ENCODE peak calls at places on chromosomes 4 and X, in ten cellular contexts. Z is GM06990, V is neural progenitor cell, J is WTC11, S is colonic mucosa, N is OCI-LY7, K is endothelial cell, B is progenitor cell of endocrine pancreas, L is cardiac fibroblast, P is Peyer's patch. W is an unnamed sample.

GRCh38 chrX:65744965-65745364 is 77.5 kb downstream of the MSN start:
- DNase-seq in V (no peak), J (no peak), N (no peak), B (no peak), Z (no peak), K (no peak), L (peak), S (no peak), P (no peak), W (no peak)

GRCh38 chr4:165131247-165131832 is 18.7 kb upstream of the TMEM192 start:
- DNase-seq in B (peak), S (peak), P (peak), J (peak), V (peak), K (peak), L (peak), Z (peak), N (peak), W (peak)

GRCh38 chr4:107951551-107951950 is 20.2 kb downstream of the CYP2U1 start:
- DNase-seq in N (no peak), S (no peak), J (no peak), Z (no peak), B (no peak), L (peak), K (no peak), V (no peak), P (no peak), W (no peak)

GRCh38 chr4:2081540-2081939 is 22.4 kb downstream of the NAT8L start:
- DNase-seq in B (no peak), Z (no peak), K (no peak), N (no peak), P (no peak), J (no peak), V (no peak), L (no peak), S (no peak), W (no peak)

GRCh38 chr4:140326395-140326993 is 47.0 kb upstream of the SCOC start:
- DNase-seq in B (no peak), J (no peak), Z (no peak), V (peak), L (peak), K (peak), S (peak), P (no peak), N (peak), W (no peak)

GRCh38 chr4:159191989-159192388 is 89.1 kb downstream of the RAPGEF2 start:
- DNase-seq in Z (no peak), B (no peak), P (no peak), S (no peak), J (no peak), L (peak), N (peak), V (peak), K (no peak), W (no peak)

GRCh38 chr4:169730564-169730963 is 27.2 kb downstream of the HPF1 start:
- DNase-seq in B (no peak), L (no peak), J (no peak), K (no peak), S (no peak), P (no peak), N (no peak), V (no peak), Z (no peak), W (no peak)

GRCh38 chrX:2848806-2849420 is 20.2 kb downstream of the GYG2 start:
- DNase-seq in Z (no peak), B (no peak), J (no peak), N (no peak), V (no peak), K (no peak), P (no peak), S (no peak), L (peak), W (no peak)

GRCh38 chr4:103887191-103887590 is 167.4 kb upstream of the TACR3 start:
- DNase-seq in P (no peak), S (no peak), Z (no peak), N (no peak), L (no peak), J (no peak), K (no peak), V (no peak), B (no peak), W (no peak)

DNA sequence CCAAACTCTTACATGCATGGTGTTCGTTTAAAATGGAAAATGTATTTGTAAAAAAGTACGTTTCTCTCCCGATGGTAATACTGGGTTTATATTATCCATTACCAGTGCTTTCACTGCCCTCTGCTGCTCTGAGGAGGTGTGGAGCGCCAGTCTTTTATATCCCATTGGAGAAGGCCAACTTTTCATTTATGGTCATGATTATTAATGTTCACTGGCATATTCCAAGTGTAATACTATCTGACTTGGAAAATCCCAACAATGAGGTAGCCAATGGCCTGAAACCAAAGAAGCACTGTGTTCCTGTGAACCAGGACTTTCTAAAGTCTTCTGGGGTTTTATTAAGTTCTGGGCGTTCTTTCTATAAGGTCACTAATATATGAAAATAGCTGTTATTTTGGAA is 80.7 kb downstream of the SYNPO2 start:
- DNase-seq in P (no peak), V (peak), N (peak), J (peak), B (no peak), K (peak), Z (no peak), L (peak), S (peak), W (no peak)
- TF ChIP-seq CTCF in P (peak), V (peak), N (peak), J (no peak), B (peak), K (no peak), Z (peak), L (peak), S (peak), W (no peak)

DNA sequence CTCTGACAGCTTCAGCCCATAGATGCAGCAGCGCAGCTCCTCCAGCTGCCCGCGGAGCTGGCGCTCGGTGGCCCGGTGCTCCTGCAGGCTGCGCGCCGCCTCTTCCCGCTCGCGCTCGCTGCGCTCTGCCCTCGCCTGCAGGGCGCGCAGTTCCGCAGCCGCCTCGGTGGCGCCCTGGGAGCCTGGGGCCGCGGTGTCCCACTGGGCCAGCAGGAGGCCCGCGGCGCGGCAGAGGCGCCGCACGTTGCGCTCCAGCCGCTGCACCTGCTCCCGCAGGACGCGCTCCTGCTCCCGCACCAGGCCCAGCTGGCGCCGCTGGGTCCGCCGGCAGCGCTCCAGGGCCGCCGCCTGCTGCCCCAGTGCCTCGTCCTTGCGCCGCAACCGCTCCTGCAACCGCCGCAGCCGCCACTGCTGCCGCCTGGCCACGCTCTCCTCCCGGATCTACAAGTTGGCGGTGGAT is 10.1 kb downstream of the C4orf50 start:
- DNase-seq in S (no peak), P (no peak), K (peak), V (peak), J (peak), Z (no peak), N (no peak), B (peak), L (no peak), W (peak)
- TF ChIP-seq CTCF in S (no peak), P (no peak), K (peak), V (peak), J (no peak), Z (no peak), N (no peak), B (peak), L (no peak), W (no peak)

GRCh38 chr4:116024954-116025708 is 911.7 kb upstream of the NDST4 start:
- DNase-seq in B (no peak), P (no peak), J (no peak), N (no peak), Z (no peak), S (no peak), K (no peak), V (no peak), L (no peak), W (no peak)
- TF ChIP-seq CTCF in B (no peak), P (no peak), J (no peak), N (no peak), Z (no peak), S (no peak), K (no peak), V (no peak), L (no peak), W (no peak)

DNA sequence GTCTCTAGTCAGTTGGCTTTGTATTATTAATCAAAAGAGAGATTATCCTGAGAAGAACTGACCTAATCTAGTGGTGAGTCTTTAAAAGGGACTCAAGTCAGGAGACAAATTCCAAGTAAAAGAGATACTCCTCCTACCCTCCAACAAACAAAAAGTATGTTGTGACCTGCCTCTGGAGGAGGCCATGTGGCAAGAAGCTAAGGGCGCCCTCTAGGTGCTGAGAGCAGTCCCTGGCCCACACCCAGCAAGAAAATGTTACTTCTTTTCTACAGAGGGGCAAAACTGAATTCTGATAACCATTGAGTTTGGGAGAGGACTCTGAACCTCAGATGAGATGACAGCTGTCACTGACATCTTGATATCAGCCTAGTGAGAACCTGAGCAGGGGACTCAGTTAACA is 953.6 kb upstream of the AGA start:
- DNase-seq in L (no peak), K (no peak), V (peak), N (no peak), J (no peak), S (no peak), Z (no peak), B (no peak), P (no peak), W (no peak)
- TF ChIP-seq CTCF in L (no peak), K (no peak), V (peak), N (peak), J (no peak), S (peak), Z (no peak), B (peak), P (peak), W (no peak)

GRCh38 chrX:42615161-42615563 is 162.8 kb downstream of the PPP1R2C start:
- DNase-seq in K (no peak), V (peak), N (peak), L (no peak), P (no peak), S (peak), J (peak), Z (no peak), B (no peak), W (peak)
- TF ChIP-seq CTCF in K (no peak), V (peak), N (peak), L (no peak), P (peak), S (no peak), J (no peak), Z (peak), B (peak), W (no peak)

GRCh38 chr4:14125375-14126129 is 498.0 kb upstream of the BOD1L1 start:
- DNase-seq in P (no peak), B (no peak), S (no peak), N (peak), Z (peak), K (no peak), V (no peak), L (no peak), J (no peak), W (no peak)
- TF ChIP-seq CTCF in P (peak), B (no peak), S (no peak), N (no peak), Z (no peak), K (no peak), V (no peak), L (no peak), J (no peak), W (no peak)

GRCh38 chrX:30706216-30706775 is 53.1 kb downstream of the GK start:
- DNase-seq in V (no peak), S (no peak), K (no peak), J (no peak), P (no peak), N (no peak), B (no peak), L (no peak), Z (no peak), W (no peak)

GRCh38 chrX:30715976-30716375 is 62.8 kb downstream of the GK start:
- DNase-seq in B (no peak), N (no peak), J (no peak), Z (no peak), S (no peak), P (no peak), K (no peak), V (no peak), L (no peak), W (no peak)

GRCh38 chrX:30714138-30714537 is 60.9 kb downstream of the GK start:
- DNase-seq in S (no peak), Z (no peak), N (no peak), P (no peak), L (no peak), K (no peak), V (no peak), B (no peak), J (no peak), W (no peak)

GRCh38 chrX:30713061-30713525 is 59.9 kb downstream of the GK start:
- DNase-seq in Z (peak), P (peak), B (peak), K (peak), N (peak), S (peak), L (peak), J (peak), V (peak), W (peak)

GRCh38 chrX:30712214-30712613 is 59.0 kb downstream of the GK start:
- DNase-seq in S (no peak), P (no peak), J (no peak), Z (peak), L (no peak), B (no peak), K (no peak), N (no peak), V (no peak), W (no peak)
- TF ChIP-seq CTCF in S (no peak), P (no peak), J (no peak), Z (no peak), L (no peak), B (no peak), K (no peak), N (no peak), V (no peak), W (no peak)

GRCh38 chr4:152100378-152101201 is 339.8 kb upstream of the GATB start:
- DNase-seq in P (peak), B (no peak), N (peak), J (no peak), V (no peak), L (no peak), K (no peak), S (no peak), Z (peak), W (no peak)

GRCh38 chr4:152101546-152102183 is 340.9 kb upstream of the GATB start:
- DNase-seq in Z (no peak), B (no peak), J (no peak), L (no peak), S (no peak), P (no peak), V (no peak), K (no peak), N (no peak), W (no peak)

GRCh38 chr4:152098365-152099060 is 337.7 kb upstream of the GATB start:
- DNase-seq in N (no peak), L (no peak), B (no peak), S (no peak), V (no peak), J (no peak), K (no peak), Z (no peak), P (no peak), W (no peak)

GRCh38 chr4:152099061-152099425 is 338.2 kb upstream of the GATB start:
- DNase-seq in J (no peak), V (no peak), P (no peak), N (no peak), B (no peak), L (no peak), K (no peak), Z (no peak), S (no peak), W (no peak)

DNA sequence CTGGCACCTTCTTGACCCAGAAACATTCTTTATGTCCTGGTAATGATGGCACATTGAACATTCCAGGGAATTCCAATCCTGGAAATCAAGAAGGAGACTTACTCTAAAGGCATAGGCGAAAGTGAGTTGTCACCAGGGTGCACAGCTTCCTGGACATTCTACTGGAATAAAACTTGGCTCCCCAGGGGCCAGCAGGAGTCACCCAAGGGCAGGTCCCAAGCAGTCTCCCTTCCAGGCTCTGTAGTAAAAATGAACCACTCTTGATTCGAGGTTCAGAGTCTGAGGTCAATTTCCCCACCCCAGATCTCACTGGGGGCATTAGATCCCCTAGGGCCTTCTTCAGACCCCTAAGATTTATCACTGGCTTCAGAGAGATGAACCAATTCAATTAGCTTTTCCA is 338.7 kb upstream of the GATB start:
- DNase-seq in N (no peak), B (no peak), P (no peak), K (no peak), S (no peak), J (no peak), V (no peak), Z (no peak), L (no peak), W (no peak)
- TF ChIP-seq CTCF in N (peak), B (no peak), P (no peak), K (no peak), S (no peak), J (no peak), V (no peak), Z (no peak), L (no peak), W (no peak)

W was measured in glutamatergic neuron.